ENCODE peak calls at places on chromosome 5, in eight cellular contexts. K is Peyer's patch, I is ovary, V is uterus, M is spleen, Z is IMR-90, U is GM12878, D is esophagus squamous epithelium. P is an unnamed sample.

GRCh38 chr5:89473196-89473595 is 590.2 kb upstream of the MEF2C start:
- DNase-seq in K (no peak), U (no peak), V (no peak), I (no peak), D (no peak), M (no peak), Z (no peak), P (no peak)

GRCh38 chr5:178577944-178578343 is 12.2 kb downstream of the COL23A1 start:
- DNase-seq in M (no peak), D (no peak), I (no peak), K (no peak), U (no peak), Z (no peak), V (no peak), P (no peak)

GRCh38 chr5:87015908-87016307 is 251.8 kb upstream of the RASA1 start:
- DNase-seq in K (no peak), V (no peak), Z (no peak), U (no peak), D (no peak), I (no peak), M (no peak), P (no peak)

GRCh38 chr5:171415115-171415730 is 4.2 kb upstream of the FGF18 start:
- DNase-seq in V (no peak), I (no peak), Z (peak), U (no peak), M (no peak), D (no peak), K (no peak), P (no peak)

GRCh38 chr5:77129386-77129785 is 42.3 kb upstream of the ZBED3 start:
- DNase-seq in K (no peak), I (peak), Z (peak), M (no peak), D (no peak), V (peak), U (no peak), P (no peak)

GRCh38 chr5:35781181-35781580 is 75.5 kb upstream of the IL7R start:
- DNase-seq in M (no peak), Z (peak), V (no peak), I (no peak), K (no peak), D (no peak), U (no peak), P (no peak)

GRCh38 chr5:159050408-159051091 is 49.2 kb downstream of the EBF1 start:
- DNase-seq in I (no peak), K (no peak), U (no peak), M (no peak), D (no peak), V (no peak), Z (peak), P (no peak)

GRCh38 chr5:1551913-1552312 is 28.2 kb upstream of the LPCAT1 start:
- DNase-seq in V (peak), I (no peak), M (no peak), Z (no peak), U (no peak), K (no peak), D (no peak), P (no peak)

GRCh38 chr5:34577267-34577666 is 78.9 kb upstream of the RAI14 start:
- DNase-seq in K (no peak), Z (no peak), D (no peak), I (no peak), M (no peak), V (peak), U (no peak), P (no peak)

GRCh38 chr5:132434813-132435286 is 55.7 kb downstream of the IRF1 start:
- DNase-seq in M (no peak), K (no peak), Z (no peak), I (no peak), D (no peak), U (no peak), V (no peak), P (peak)

GRCh38 chr5:180683523-180683922 is 34.1 kb upstream of the FLT4 start:
- DNase-seq in V (no peak), K (no peak), U (no peak), D (no peak), Z (no peak), I (no peak), M (no peak), P (no peak)

GRCh38 chr5:80686757-80687156 is 32.0 kb upstream of the DHFR start:
- DNase-seq in V (no peak), K (no peak), M (no peak), I (no peak), Z (peak), D (no peak), U (no peak), P (no peak)

GRCh38 chr5:175850165-175850845 is 21.1 kb upstream of the CPLX2 start:
- DNase-seq in U (no peak), V (no peak), D (no peak), K (no peak), I (no peak), Z (no peak), M (no peak), P (no peak)

GRCh38 chr5:36363776-36364175 is 62.1 kb upstream of the RANBP3L start:
- DNase-seq in V (no peak), D (no peak), I (no peak), Z (no peak), M (no peak), K (no peak), U (no peak), P (no peak)

GRCh38 chr5:92911851-92912250 is 669.2 kb downstream of the NR2F1-AS1 start:
- DNase-seq in K (no peak), V (no peak), U (no peak), Z (no peak), D (no peak), M (no peak), I (no peak), P (no peak)

GRCh38 chr5:401216-402034 is 41.6 kb upstream of the EXOC3 start:
- DNase-seq in U (no peak), K (peak), Z (no peak), I (peak), V (no peak), M (peak), D (no peak), P (no peak)

GRCh38 chr5:402615-403359 is 40.2 kb upstream of the EXOC3 start:
- DNase-seq in V (no peak), D (no peak), I (no peak), K (peak), Z (peak), U (peak), M (peak), P (no peak)

GRCh38 chr5:398475-399295 is 44.3 kb upstream of the EXOC3 start:
- DNase-seq in V (no peak), Z (no peak), D (no peak), K (peak), M (peak), U (no peak), I (no peak), P (no peak)

GRCh38 chr5:399296-400281 is 43.4 kb upstream of the EXOC3 start:
- DNase-seq in U (peak), K (peak), D (peak), I (peak), Z (peak), V (peak), M (peak), P (peak)

GRCh38 chr5:400282-401215 is 42.4 kb upstream of the EXOC3 start:
- DNase-seq in I (peak), K (peak), U (no peak), V (no peak), M (peak), Z (peak), D (no peak), P (no peak)
- TF ChIP-seq POLR2A in I (no peak), K (no peak), U (no peak), V (no peak), M (no peak), Z (no peak), D (no peak), P (no peak)

DNA sequence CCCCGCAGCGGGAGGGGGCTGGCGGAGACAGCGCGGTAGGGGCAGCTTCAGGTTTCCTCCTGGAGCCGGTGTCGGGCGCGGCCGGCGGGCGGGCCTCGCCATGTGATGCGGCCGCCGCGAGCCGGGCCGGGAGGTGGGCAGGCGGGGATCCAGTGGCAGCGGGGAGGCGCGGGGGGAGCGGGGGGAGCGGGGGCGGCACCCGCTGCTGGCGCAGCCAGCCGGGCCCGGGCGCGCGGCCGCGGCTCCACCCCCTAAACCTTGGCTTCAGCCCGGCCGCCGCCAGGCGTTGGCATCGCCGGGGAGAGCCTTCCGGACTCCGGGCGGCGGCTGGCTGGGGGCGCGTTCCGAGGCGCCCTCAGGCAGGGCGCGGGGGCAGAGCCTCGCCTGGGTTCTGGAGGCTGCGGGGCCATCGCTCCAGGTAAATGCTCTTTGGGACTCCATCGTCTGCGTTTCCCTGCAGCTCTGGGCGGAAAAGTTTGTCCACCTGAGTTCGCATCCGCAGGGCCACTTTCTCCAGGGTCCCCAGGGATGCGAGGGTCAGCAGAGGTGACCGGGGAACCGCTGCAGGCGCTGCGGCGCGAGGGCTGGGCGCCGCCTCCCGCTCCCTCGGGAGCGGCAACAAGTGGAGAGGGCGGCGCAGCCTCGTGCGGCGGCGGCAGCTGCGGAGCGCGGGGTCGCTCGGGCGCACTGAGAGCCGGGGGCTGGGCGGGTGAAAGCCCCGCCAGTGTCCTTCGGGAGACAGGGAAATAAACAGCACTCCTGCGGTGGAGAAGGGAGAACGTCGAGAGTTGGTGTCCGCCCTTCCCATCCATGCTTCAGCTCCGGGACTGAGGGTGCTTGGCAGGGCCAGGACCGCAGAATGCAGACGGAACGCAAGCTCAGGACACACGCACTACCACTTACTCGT is at the start of gene ARHGEF28:
- DNase-seq in D (no peak), U (no peak), K (no peak), V (peak), I (peak), M (peak), Z (peak), P (peak)
- TF ChIP-seq POLR2A in D (peak), U (no peak), K (peak), V (no peak), I (no peak), M (no peak), Z (no peak), P (peak)

DNA sequence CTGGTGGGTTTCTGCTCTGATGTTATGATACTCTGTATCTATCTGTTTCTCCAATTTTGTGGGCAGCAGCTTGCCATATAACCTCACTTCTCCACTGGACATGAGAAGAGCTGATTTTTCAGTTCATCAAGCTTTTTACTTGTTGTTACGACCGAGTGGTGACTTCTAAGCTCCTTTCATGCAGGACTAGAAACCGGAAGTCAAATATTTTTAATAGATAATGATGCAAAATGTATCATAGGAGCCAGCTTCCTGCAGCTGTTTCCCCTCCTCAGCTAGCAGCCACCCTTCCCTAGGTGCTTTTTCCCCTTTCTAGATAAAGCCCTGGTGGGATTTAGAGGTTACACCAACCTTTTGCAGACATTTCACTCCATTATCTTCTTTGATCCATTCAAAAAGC is 17.0 kb upstream of the ADAM19 start:
- DNase-seq in I (no peak), U (no peak), Z (no peak), V (no peak), M (no peak), K (peak), D (no peak), P (no peak)
- TF ChIP-seq POLR2A in I (no peak), U (no peak), Z (no peak), V (no peak), M (no peak), K (no peak), D (no peak), P (no peak)

DNA sequence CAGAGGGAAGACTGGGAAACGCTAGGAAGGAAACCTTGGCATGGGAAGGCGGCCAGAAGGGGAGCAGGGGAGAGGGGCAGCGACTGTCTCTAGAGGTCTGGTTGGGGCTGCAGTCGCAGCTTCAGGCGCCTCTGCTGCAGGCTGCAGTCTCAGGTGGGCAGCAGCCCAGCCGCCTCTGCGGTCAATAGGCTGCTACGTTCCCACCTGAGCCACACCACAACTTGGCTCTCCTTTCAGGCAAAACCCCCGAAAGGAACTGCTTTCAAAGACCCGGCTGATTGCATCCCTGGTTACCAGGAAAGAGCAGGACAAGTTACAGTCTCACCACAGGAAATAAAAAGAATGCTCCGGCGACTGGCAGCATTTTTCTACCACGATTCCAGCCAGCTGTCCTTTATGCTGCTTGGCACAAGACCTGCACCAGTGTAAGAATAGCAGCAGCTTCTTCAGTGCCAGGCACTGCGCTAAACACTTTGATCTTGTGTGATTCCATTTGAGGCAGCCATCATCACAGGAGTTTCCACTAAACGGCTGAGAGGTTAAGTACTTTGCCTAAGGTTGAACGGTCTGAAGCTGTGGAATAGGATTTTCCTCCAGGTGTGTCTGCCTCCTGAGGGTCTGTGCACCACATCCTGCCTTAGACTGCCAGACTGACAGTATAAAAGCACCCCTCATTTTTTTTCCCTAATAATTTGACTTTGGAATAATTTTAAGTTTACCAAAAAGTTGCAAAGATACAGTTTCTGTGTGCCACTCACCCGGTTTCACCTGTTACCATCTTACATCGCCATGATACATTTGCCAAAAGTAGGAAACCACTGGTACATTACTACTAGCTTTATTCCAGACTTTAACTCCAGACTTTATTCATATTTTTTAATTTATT is 7.5 kb downstream of the RPS14 start:
- DNase-seq in D (no peak), K (no peak), Z (no peak), M (no peak), V (no peak), I (no peak), U (no peak), P (no peak)
- TF ChIP-seq POLR2A in D (no peak), K (no peak), Z (no peak), M (no peak), V (no peak), I (no peak), U (no peak), P (no peak)

DNA sequence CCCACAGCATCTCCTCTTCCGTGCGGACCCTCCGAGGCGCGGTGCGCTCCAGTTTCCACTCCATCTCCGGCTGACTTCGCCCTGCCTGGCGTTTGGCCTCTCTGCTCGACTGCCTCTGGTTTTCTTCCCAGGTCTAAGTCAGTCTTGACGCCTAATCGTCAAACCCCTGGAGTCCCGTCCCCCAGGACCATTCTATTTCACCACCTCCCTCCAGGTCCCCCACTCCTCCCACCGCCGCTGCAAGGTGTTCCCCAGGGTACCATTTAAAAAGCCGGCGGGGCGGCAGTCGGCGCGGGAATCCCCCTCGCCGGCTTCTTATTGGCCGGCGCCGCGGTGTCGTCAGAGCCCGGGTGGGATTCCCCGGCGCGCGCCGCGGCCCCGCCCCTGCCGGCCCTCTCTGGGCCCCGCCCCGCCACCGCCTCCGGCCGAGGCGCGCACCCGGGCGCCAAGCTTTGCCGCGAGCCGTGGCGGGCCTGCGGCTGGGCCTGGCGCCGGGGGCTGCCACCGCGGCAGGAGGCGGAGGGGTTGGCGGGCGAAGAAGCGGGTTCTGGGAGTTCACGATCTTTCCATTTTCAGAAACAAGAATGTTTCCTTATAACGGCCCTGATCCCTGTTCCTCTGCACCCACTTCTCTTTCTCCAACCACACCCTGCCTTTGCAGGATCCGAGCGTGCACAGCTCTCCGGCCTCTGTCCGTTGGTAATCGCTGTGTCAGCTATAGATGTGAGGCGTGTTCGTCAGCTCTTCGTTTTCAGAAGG is at the start of gene CDC20B:
- DNase-seq in I (peak), Z (peak), K (peak), M (peak), V (peak), D (no peak), U (no peak), P (peak)
- TF ChIP-seq POLR2A in I (no peak), Z (no peak), K (no peak), M (no peak), V (no peak), D (no peak), U (no peak), P (no peak)

GRCh38 chr5:148805323-148806290 is 20.8 kb upstream of the ADRB2 start:
- DNase-seq in V (no peak), I (no peak), D (no peak), M (peak), Z (peak), U (peak), K (peak), P (no peak)
- TF ChIP-seq POLR2A in V (no peak), I (no peak), D (no peak), M (no peak), Z (no peak), U (no peak), K (no peak), P (no peak)

GRCh38 chr5:141510850-141511718 is 22.2 kb downstream of the PCDHGC5 start:
- DNase-seq in I (peak), K (peak), M (no peak), D (no peak), Z (no peak), U (peak), V (no peak), P (no peak)

GRCh38 chr5:141507387-141508091 is 18.7 kb downstream of the PCDHGC5 start:
- DNase-seq in K (no peak), D (no peak), I (peak), V (peak), M (no peak), Z (peak), U (no peak), P (no peak)

GRCh38 chr5:141510160-141510559 is 21.3 kb downstream of the PCDHGC5 start:
- DNase-seq in D (no peak), K (no peak), U (no peak), M (no peak), Z (no peak), V (no peak), I (no peak), P (no peak)

GRCh38 chr5:141508440-141508807 is 19.5 kb downstream of the PCDHGC5 start:
- DNase-seq in I (peak), Z (no peak), V (no peak), D (no peak), K (no peak), U (no peak), M (no peak), P (no peak)

DNA sequence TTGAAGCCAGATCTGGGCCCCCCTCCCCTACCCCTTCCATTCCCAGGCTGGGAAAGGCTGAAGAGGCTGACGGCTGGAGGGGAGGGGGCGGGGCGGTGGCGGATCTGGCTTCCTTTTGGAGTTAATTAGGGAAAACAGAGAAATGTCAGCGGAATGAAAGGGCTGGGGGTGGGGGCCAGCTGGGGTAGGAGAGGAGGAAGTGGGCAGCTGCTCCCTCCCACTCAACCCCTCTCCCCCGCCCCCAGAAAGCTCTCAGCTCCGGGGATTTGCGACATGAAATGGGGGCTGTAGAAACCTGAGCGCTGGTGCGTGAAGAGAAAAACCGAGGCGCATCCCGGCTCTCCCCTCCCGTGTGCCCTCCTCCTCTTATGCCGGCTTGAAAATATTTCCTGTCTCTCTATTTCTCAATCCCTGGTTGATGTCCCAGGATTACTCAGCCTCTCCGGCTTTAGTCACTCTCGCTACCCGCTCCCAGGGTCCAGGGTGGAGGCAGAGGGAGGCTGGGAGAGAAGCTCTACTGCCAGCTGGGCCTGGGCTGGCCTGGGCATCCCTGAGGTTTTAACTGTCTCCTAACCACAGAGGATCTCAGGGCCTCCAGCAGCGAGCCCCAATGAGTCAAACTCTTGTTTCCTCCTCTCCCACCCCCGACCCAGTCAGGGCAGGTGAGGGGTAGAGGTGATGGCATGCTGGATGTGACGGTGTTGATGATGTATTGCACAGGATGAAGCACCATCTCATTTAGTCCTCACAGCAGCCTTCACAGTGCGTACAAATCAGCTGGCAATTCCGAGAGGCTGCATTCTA is 20.1 kb downstream of the PCDHGC5 start:
- DNase-seq in I (peak), K (peak), V (peak), Z (peak), M (no peak), U (no peak), D (no peak), P (peak)
- TF ChIP-seq POLR2A in I (peak), K (no peak), V (peak), Z (peak), M (no peak), U (no peak), D (peak), P (peak)

GRCh38 chr5:43066231-43066798 is 26.2 kb upstream of the ANXA2R start:
- DNase-seq in I (peak), U (peak), Z (peak), M (peak), K (peak), D (no peak), V (peak), P (peak)

GRCh38 chr5:43068037-43068436 is 27.9 kb upstream of the ANXA2R start:
- DNase-seq in D (no peak), I (no peak), V (no peak), U (no peak), Z (no peak), M (no peak), K (no peak), P (no peak)

GRCh38 chr5:43065384-43066230 is 25.5 kb upstream of the ANXA2R start:
- DNase-seq in K (peak), I (peak), U (no peak), M (peak), D (no peak), V (peak), Z (peak), P (peak)

GRCh38 chr5:43063731-43064171 is 23.6 kb upstream of the ANXA2R start:
- DNase-seq in I (no peak), K (no peak), D (no peak), V (no peak), M (peak), Z (no peak), U (no peak), P (no peak)

GRCh38 chr5:43066799-43067741 is 27.0 kb upstream of the ANXA2R start:
- DNase-seq in Z (peak), U (peak), M (peak), V (peak), I (peak), D (peak), K (peak), P (peak)
- TF ChIP-seq POLR2A in Z (peak), U (peak), M (peak), V (peak), I (peak), D (peak), K (peak), P (peak)